ENCODE peak calls at places on chromosomes 13 and 19, in ten cellular contexts. N is stomach, R is adrenal gland, F is fibroblast of mammary gland, P is NB4, X is fibroblast of the aortic adventitia, B is heart right ventricle, S is MM.1S, J is thoracic aorta, K is brain microvascular endothelial cell. V is an unnamed sample.

GRCh38 chr19:48962029-48962848 is 2.9 kb upstream of the FTL start:
- DNase-seq in F (peak), R (peak), N (peak), X (no peak), K (no peak), B (peak), S (peak), J (no peak), P (peak), V (no peak)

GRCh38 chr13:84446972-84447700 is 564.9 kb upstream of the SLITRK1 start:
- DNase-seq in B (no peak), N (no peak), F (peak), X (no peak), S (no peak), P (no peak), J (no peak), K (peak), R (no peak), V (peak)

GRCh38 chr13:97259787-97260641 is 37.9 kb downstream of the MBNL2 start:
- DNase-seq in J (no peak), F (peak), X (peak), B (no peak), K (peak), S (no peak), N (no peak), P (peak), R (peak), V (no peak)

GRCh38 chr13:48275507-48275906 is 28.0 kb upstream of the RB1 start:
- DNase-seq in S (no peak), P (no peak), R (no peak), K (no peak), X (peak), B (no peak), F (peak), N (no peak), J (no peak), V (no peak)

GRCh38 chr19:13841339-13842293 is 35.3 kb upstream of the NANOS3 start:
- DNase-seq in B (peak), P (peak), X (no peak), R (no peak), J (no peak), S (peak), F (no peak), K (no peak), N (peak), V (no peak)

GRCh38 chr13:106230450-106230849 is 305.0 kb downstream of the EFNB2 start:
- DNase-seq in J (no peak), K (peak), P (no peak), S (no peak), X (peak), F (peak), N (no peak), B (no peak), R (no peak), V (peak)

GRCh38 chr13:95246292-95247082 is 54.8 kb downstream of the ABCC4 start:
- DNase-seq in B (no peak), S (no peak), N (no peak), P (no peak), R (no peak), K (no peak), F (no peak), J (no peak), X (no peak), V (no peak)

GRCh38 chr13:103537616-103538015 is 471.4 kb upstream of the SLC10A2 start:
- DNase-seq in S (no peak), P (no peak), X (no peak), K (no peak), J (no peak), N (no peak), R (no peak), F (no peak), B (no peak), V (no peak)

GRCh38 chr19:48475369-48476068 is 6.3 kb downstream of the CYTH2 start:
- DNase-seq in R (peak), S (no peak), F (no peak), X (no peak), P (no peak), B (no peak), N (no peak), J (no peak), K (no peak), V (no peak)

GRCh38 chr13:62302341-62302740 is 886.7 kb upstream of the PCDH20 start:
- DNase-seq in P (no peak), S (no peak), X (no peak), J (no peak), N (no peak), B (no peak), F (no peak), R (no peak), K (no peak), V (peak)

GRCh38 chr13:34391071-34391470 is 551.0 kb upstream of the NBEA start:
- DNase-seq in J (no peak), F (peak), B (no peak), R (no peak), S (no peak), K (peak), X (peak), P (no peak), N (no peak), V (peak)

GRCh38 chr13:103799028-103799427 is 732.8 kb upstream of the SLC10A2 start:
- DNase-seq in N (no peak), R (no peak), K (no peak), P (no peak), F (no peak), S (no peak), J (no peak), X (no peak), B (no peak), V (no peak)

GRCh38 chr19:2983351-2984195 is 6.2 kb downstream of the TLE6 start:
- DNase-seq in K (no peak), X (peak), P (peak), N (no peak), S (no peak), R (no peak), J (no peak), B (peak), F (peak), V (no peak)

DNA sequence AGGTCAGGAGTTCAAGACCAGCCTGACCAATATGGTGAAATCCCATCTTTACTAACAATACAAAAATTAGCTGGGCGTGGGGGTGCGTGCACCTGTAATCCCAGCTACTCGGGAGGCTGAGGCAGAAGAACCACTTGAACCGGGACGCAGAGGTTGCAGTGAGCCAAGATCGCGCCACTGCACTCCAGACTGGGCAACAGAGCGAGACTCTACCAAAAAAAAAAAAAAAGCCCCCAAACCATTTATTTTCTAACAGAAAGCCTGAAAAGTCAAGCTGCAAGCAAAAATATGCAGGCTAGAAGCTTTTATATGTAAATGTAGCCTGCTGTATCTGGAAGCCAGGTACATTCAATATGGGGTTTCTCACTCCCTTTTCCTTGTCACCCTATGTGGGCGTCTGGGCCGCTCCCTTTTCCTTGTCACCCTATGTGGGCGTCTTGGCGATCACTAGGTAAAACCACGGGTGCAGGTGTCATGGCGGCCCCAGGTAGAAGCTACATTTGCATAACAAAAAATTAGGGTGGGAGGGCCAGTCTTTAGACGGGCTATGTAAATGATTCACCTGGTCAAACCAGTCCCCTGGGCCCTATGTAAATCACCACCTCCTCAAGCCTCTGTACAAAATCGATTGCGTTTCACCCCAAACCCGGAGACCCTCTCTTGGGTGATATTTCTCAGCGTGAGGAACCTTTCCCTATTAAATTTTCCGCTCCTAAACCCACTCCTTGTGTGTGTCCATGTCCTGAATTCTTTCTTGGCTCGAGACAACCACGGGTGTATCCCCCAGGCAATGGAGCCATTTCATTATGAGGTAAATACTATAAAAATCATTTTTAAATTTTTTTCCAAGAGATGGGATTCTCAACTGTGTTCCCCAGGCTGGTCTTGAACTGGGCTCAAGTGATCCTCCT is 2.1 kb downstream of the TRIM13 start:
- DNase-seq in R (no peak), J (no peak), N (no peak), P (no peak), X (no peak), S (no peak), F (no peak), B (no peak), K (no peak), V (no peak)
- H3K4me3 ChIP-seq in R (no peak), J (peak), N (peak), P (peak), X (peak), S (no peak), F (no peak), B (peak), K (peak), V (peak)

GRCh38 chr19:18159810-18160209 is 6.8 kb downstream of the PIK3R2 start:
- DNase-seq in J (no peak), B (no peak), K (no peak), S (no peak), P (no peak), F (no peak), R (no peak), X (no peak), N (no peak), V (no peak)

GRCh38 chr19:18160441-18160791 is 7.5 kb downstream of the PIK3R2 start:
- DNase-seq in P (no peak), J (no peak), F (peak), N (no peak), K (no peak), X (no peak), S (no peak), B (no peak), R (no peak), V (peak)

GRCh38 chr19:18164072-18164471 is 9.5 kb upstream of the IFI30 start:
- DNase-seq in P (no peak), R (no peak), J (no peak), X (no peak), S (no peak), B (no peak), F (no peak), N (no peak), K (no peak), V (no peak)

GRCh38 chr19:18160792-18161690 is 8.1 kb downstream of the PIK3R2 start:
- DNase-seq in K (no peak), X (peak), S (peak), B (no peak), P (peak), J (no peak), N (peak), F (peak), R (peak), V (peak)

GRCh38 chr19:18161691-18162039 is 8.7 kb downstream of the PIK3R2 start:
- DNase-seq in F (no peak), R (no peak), B (no peak), X (no peak), N (no peak), P (no peak), J (no peak), K (no peak), S (no peak), V (no peak)
- H3K4me3 ChIP-seq in F (peak), R (no peak), B (peak), X (peak), N (peak), P (no peak), J (peak), K (peak), S (peak), V (peak)

DNA sequence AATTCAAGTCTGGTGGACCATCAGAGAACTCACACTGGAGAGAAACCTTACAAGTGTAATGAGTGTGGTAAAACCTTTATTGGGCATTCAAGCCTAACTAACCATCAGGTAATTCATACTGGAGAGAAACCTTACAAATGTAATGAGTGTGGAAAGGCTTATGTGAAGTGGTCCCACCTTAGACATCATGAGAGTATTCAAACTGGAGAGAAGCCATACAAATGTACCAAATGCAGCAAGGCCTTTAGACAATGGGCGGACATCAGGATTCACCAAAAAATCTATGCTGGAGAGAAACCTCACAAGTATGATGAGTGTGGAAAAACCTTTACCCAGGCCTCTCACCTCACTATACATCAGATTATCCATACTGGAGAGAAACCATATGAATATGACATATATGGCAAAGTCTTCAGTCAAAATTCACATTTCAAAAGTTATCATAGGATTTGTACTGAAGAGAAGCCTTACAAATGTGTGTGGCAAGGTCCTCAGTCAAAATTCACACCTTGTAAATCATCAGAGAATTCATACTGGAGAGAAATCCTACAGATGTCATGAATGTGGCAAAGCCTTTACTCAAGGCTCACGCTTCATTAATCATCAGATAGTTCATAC is 19.7 kb upstream of the ZNF665 start:
- DNase-seq in K (no peak), F (no peak), R (no peak), S (no peak), B (no peak), N (no peak), J (no peak), X (no peak), P (no peak), V (no peak)
- H3K4me3 ChIP-seq in K (no peak), F (no peak), R (no peak), S (no peak), B (no peak), N (no peak), J (peak), X (no peak), P (no peak), V (no peak)

GRCh38 chr19:46610413-46610775 is 9.3 kb downstream of the CALM3 start:
- DNase-seq in B (no peak), S (no peak), N (no peak), J (no peak), F (no peak), X (no peak), R (no peak), P (no peak), K (no peak), V (no peak)
- H3K4me3 ChIP-seq in B (no peak), S (no peak), N (no peak), J (no peak), F (no peak), X (no peak), R (no peak), P (no peak), K (no peak), V (no peak)

DNA sequence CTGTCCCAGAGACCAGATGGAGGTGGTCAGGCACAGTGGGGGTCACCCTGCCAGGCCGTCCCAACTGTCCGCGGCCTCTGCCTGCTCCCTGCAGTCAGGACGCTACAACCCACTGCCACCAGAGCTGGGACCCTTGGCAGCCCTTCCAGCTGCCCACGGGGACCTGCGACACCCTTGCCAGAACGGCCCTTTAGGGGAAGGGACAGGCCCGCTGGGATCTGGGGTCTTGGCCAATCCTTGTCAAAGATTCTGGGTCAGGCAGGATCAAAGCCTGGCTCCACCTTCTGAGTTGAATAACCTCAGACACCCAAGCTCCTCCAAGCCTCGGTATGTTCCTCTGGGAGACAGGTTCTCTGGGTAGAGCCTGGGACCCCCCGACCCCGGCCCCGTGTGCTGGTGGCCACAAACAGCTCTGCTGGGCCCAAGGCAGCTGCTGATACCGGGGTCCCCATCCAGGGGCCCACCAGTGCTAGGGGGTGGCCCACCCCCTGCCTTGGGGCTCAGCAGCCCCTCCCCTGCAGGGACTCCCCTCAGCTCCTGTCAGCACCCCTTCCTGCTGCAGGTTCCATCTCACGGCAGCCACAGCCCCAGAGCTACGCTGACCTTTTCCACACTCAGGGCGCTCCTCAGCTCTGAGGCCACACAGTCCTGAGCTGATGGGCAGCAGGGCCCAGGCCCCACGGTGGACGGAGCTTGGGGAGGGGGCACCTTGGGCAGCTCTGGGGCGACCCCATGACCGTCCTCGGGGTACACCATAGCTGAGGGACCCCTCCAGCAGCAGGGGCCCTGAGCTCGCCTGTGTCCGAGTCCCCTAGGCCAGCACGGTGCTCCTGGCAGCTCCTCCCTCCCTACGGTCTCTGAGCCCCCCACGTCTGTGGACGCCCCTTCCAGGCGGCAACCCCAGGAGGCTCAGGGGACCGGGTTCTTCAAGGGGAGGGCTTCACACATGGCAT is 18.4 kb downstream of the SBNO2 start:
- DNase-seq in P (peak), J (no peak), S (no peak), X (peak), R (peak), B (no peak), N (no peak), F (no peak), K (no peak), V (no peak)
- H3K4me3 ChIP-seq in P (no peak), J (peak), S (no peak), X (peak), R (no peak), B (peak), N (peak), F (no peak), K (no peak), V (no peak)

DNA sequence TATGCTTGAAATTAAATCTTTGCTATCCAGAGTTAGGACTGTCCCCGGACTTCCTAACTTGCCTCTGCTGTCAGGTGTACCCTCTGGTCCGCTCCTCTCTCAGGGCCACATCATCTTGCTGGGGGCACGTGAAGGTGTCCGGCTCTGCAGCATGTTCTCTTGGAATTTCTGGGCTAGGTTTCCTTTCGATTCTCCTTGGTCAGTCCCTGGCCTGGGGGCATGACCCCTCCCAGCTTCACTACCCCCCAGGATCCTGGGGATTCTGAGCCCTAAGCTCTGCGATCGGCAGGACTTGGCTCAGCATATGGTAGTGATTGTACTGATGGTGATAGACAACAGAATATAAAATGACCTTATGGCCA is 5.1 kb upstream of the GPI start:
- DNase-seq in K (no peak), B (no peak), P (no peak), N (no peak), F (no peak), X (no peak), R (no peak), J (no peak), S (no peak), V (no peak)
- H3K4me3 ChIP-seq in K (no peak), B (peak), P (peak), N (peak), F (peak), X (peak), R (no peak), J (peak), S (peak), V (peak)

GRCh38 chr13:44368599-44369368 is 4.8 kb upstream of the SERP2 start:
- DNase-seq in K (no peak), J (no peak), X (no peak), B (no peak), R (no peak), F (no peak), P (no peak), N (no peak), S (no peak), V (no peak)
- H3K4me3 ChIP-seq in K (no peak), J (no peak), X (no peak), B (no peak), R (no peak), F (no peak), P (no peak), N (no peak), S (no peak), V (no peak)